ENCODE peak calls at places on chromosomes 2 and 18, in ten cellular contexts. S is mesendoderm, P is MM.1S, W is endothelial cell of umbilical vein, H is mesenchymal stem cell, M is neural progenitor cell, L is HepG2, N is H1, D is GM12878, J is fibroblast of lung. A is an unnamed sample.

GRCh38 chr2:96700086-96700485 is 39.8 kb downstream of the LMAN2L start:
- DNase-seq in S (no peak), P (no peak), W (no peak), H (no peak), M (no peak), L (no peak), N (no peak), D (no peak), J (no peak), A (no peak)

GRCh38 chr2:68317971-68318685 is 1.6 kb downstream of the CNRIP1 start:
- DNase-seq in S (no peak), P (no peak), W (peak), H (no peak), M (peak), L (no peak), N (no peak), D (no peak), J (peak), A (no peak)

GRCh38 chr2:240579771-240580614 is 6.5 kb upstream of the CAPN10 start:
- DNase-seq in S (no peak), P (peak), W (no peak), H (peak), M (peak), L (peak), N (peak), D (peak), J (peak), A (peak)

GRCh38 chr2:140023291-140023690 is 1243.1 kb upstream of the NXPH2 start:
- DNase-seq in S (no peak), P (no peak), W (no peak), H (peak), M (no peak), L (no peak), N (no peak), D (no peak), J (no peak), A (no peak)

GRCh38 chr2:31384351-31384750 is 30.2 kb downstream of the XDH start:
- DNase-seq in S (peak), P (no peak), W (no peak), H (peak), M (no peak), L (no peak), N (no peak), D (no peak), J (peak), A (peak)

GRCh38 chr2:135688002-135688401 is 53.7 kb upstream of the UBXN4 start:
- DNase-seq in S (no peak), P (no peak), W (no peak), H (peak), M (no peak), L (no peak), N (no peak), D (peak), J (peak), A (no peak)

GRCh38 chr2:72778410-72778809 is 47.4 kb downstream of the EXOC6B start:
- DNase-seq in S (no peak), P (no peak), W (peak), H (peak), M (no peak), L (peak), N (no peak), D (no peak), J (peak), A (peak)

GRCh38 chr2:120398051-120398960 is 52.4 kb downstream of the INHBB start:
- DNase-seq in S (no peak), P (no peak), W (no peak), H (peak), M (no peak), L (no peak), N (no peak), D (no peak), J (no peak), A (peak)

GRCh38 chr2:88521445-88522070 is 69.1 kb upstream of the FOXI3 start:
- DNase-seq in S (no peak), P (no peak), W (no peak), H (no peak), M (no peak), L (no peak), N (no peak), D (no peak), J (no peak), A (peak)

GRCh38 chr2:241561811-241562210 is 3.3 kb downstream of the BOK start:
- DNase-seq in S (peak), P (no peak), W (peak), H (peak), M (no peak), L (no peak), N (no peak), D (no peak), J (peak), A (peak)

GRCh38 chr2:113164234-113164929 is 9.4 kb upstream of the PSD4 start:
- DNase-seq in S (no peak), P (no peak), W (no peak), H (no peak), M (no peak), L (no peak), N (peak), D (no peak), J (peak), A (no peak)

GRCh38 chr2:177554365-177554764 is 161.8 kb downstream of the AGPS start:
- DNase-seq in S (no peak), P (no peak), W (no peak), H (no peak), M (no peak), L (no peak), N (no peak), D (no peak), J (no peak), A (peak)

GRCh38 chr2:232541195-232541960 is 1.9 kb downstream of the CHRNG start:
- DNase-seq in S (no peak), P (no peak), W (no peak), H (no peak), M (no peak), L (no peak), N (peak), D (no peak), J (no peak), A (no peak)

GRCh38 chr2:193101591-193101990 is 906.9 kb upstream of the TMEFF2 start:
- DNase-seq in S (no peak), P (no peak), W (no peak), H (no peak), M (no peak), L (no peak), N (no peak), D (no peak), J (no peak), A (no peak)

GRCh38 chr2:240435457-240435954 is at the start of gene GPC1:
- DNase-seq in S (peak), P (peak), W (peak), H (peak), M (peak), L (peak), N (peak), D (no peak), J (peak), A (peak)

GRCh38 chr2:7738596-7738995 is 821.4 kb downstream of the RNF144A start:
- DNase-seq in S (no peak), P (no peak), W (no peak), H (no peak), M (no peak), L (no peak), N (no peak), D (no peak), J (no peak), A (no peak)

GRCh38 chr18:25832008-25832604 is 258.3 kb downstream of the SS18 start:
- DNase-seq in S (peak), P (peak), W (peak), H (peak), M (peak), L (peak), N (peak), D (no peak), J (peak), A (peak)

GRCh38 chr2:152571035-152571766 is 146.1 kb downstream of the PRPF40A start:
- DNase-seq in S (no peak), P (no peak), W (no peak), H (no peak), M (no peak), L (no peak), N (no peak), D (no peak), J (no peak), A (peak)

GRCh38 chr2:222959358-222959757 is 92.6 kb upstream of the KCNE4 start:
- DNase-seq in S (peak), P (no peak), W (no peak), H (peak), M (peak), L (peak), N (no peak), D (no peak), J (peak), A (peak)

GRCh38 chr18:48374423-48375149 is 34.6 kb downstream of the ZBTB7C start:
- DNase-seq in S (no peak), P (no peak), W (no peak), H (no peak), M (no peak), L (no peak), N (no peak), D (no peak), J (no peak), A (no peak)

GRCh38 chr2:70981866-70982810 is 3.7 kb downstream of the ANKRD53 start:
- DNase-seq in S (no peak), P (no peak), W (no peak), H (no peak), M (no peak), L (no peak), N (no peak), D (no peak), J (no peak), A (no peak)

GRCh38 chr18:60746491-60746890 is 373.9 kb upstream of the MC4R start:
- DNase-seq in S (no peak), P (no peak), W (peak), H (no peak), M (no peak), L (no peak), N (no peak), D (no peak), J (no peak), A (no peak)

GRCh38 chr18:48782381-48782841 is 168.4 kb downstream of the SMAD7 start:
- DNase-seq in S (no peak), P (no peak), W (peak), H (peak), M (no peak), L (no peak), N (no peak), D (no peak), J (no peak), A (no peak)

GRCh38 chr2:227783404-227784138 is 30.1 kb upstream of the CCL20 start:
- DNase-seq in S (no peak), P (peak), W (no peak), H (no peak), M (no peak), L (no peak), N (no peak), D (peak), J (no peak), A (no peak)

GRCh38 chr18:79939096-79939495 is 12.4 kb downstream of the SLC66A2 start:
- DNase-seq in S (no peak), P (no peak), W (no peak), H (no peak), M (no peak), L (no peak), N (no peak), D (no peak), J (no peak), A (no peak)

GRCh38 chr2:190649035-190649797 is at the start of gene NAB1:
- DNase-seq in S (peak), P (peak), W (peak), H (peak), M (peak), L (peak), N (peak), D (no peak), J (no peak), A (no peak)

GRCh38 chr18:48418409-48419267 is 9.5 kb upstream of the ZBTB7C start:
- DNase-seq in S (no peak), P (no peak), W (no peak), H (no peak), M (no peak), L (no peak), N (no peak), D (no peak), J (no peak), A (no peak)

GRCh38 chr2:73859721-73860586 is 31.2 kb downstream of the STAMBP start:
- DNase-seq in S (peak), P (no peak), W (peak), H (peak), M (no peak), L (peak), N (no peak), D (no peak), J (peak), A (peak)

GRCh38 chr2:182949052-182949451 is 82.6 kb upstream of the FRZB start:
- DNase-seq in S (no peak), P (no peak), W (no peak), H (no peak), M (no peak), L (no peak), N (no peak), D (no peak), J (no peak), A (no peak)

GRCh38 chr18:2903006-2903405 is 56.2 kb downstream of the EMILIN2 start:
- DNase-seq in S (no peak), P (no peak), W (peak), H (peak), M (no peak), L (no peak), N (no peak), D (no peak), J (peak), A (peak)

GRCh38 chr2:16204251-16204650 is 263.9 kb downstream of the MYCN start:
- DNase-seq in S (no peak), P (no peak), W (no peak), H (no peak), M (no peak), L (no peak), N (no peak), D (no peak), J (no peak), A (no peak)

DNA sequence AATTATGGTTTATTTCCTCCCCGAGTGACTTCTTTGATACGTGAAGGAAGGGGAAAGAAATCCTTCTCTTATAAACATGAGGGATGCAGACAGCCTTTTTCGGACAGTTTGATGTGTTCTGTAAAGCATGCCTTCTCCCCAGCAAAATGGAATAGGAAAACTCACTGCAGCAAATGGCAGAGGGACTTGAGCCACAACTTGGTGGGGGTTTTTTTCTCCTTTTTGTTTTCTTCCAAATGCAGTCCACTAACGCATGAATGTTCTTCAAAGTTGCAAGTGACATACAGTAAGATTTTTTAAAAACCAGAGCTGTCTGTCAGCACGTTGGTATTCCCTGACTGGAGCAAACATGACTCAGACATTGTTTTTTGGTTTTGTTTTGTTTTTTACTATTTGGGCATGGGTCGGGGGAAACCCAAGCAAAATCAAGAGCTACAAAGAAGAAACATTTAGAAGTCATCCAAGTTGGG is 623 bp upstream of the CCDC88A start:
- DNase-seq in S (no peak), P (no peak), W (no peak), H (no peak), M (no peak), L (no peak), N (no peak), D (no peak), J (no peak), A (peak)
- H3K27ac ChIP-seq in S (no peak), P (no peak), W (peak), H (peak), M (no peak), L (peak), N (no peak), D (peak), J (peak), A (no peak)

GRCh38 chr2:176178807-176179271 is 9.6 kb upstream of the HOXD1 start:
- DNase-seq in S (no peak), P (no peak), W (peak), H (no peak), M (no peak), L (no peak), N (no peak), D (no peak), J (no peak), A (no peak)
- H3K4me3 ChIP-seq in S (no peak), P (peak), W (no peak), H (peak), M (no peak), L (no peak), N (no peak), D (no peak), J (no peak), A (no peak)

DNA sequence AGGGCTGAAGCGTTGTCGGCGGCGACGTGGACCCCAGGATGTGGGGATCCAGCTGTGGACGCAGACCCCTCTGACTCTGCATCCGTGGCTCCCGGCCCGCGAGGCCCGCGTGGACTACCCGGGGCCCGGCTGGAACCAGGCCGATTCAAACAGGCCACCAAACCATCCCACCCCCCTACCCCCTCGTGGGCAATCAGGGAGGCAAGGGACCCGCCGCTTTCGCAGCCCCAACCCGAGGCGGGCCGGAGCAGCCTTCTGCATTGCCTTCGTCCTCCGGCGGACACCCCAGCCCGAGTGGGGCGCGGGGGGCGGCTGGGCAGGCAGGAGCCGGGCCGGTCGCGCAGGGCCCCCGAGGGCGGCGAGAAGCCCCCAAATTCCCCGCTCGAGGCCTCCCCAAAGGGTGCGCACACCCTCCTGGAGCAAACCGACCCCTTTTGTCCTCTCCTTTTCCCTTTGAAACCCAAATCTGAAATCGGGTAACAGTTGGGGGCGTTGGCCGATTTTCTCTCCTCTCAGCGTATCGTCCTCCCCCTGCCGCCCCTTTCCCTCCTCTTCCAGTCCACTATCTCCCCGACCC is 7.3 kb downstream of the SP9 start:
- DNase-seq in S (peak), P (no peak), W (no peak), H (peak), M (peak), L (no peak), N (peak), D (no peak), J (no peak), A (no peak)
- H3K9ac ChIP-seq in S (peak), P (no peak), W (no peak), H (peak), M (no peak), L (no peak), N (no peak), D (no peak), J (no peak), A (no peak)

GRCh38 chr2:164913011-164913410 is 42.3 kb downstream of the SLC38A11 start:
- DNase-seq in S (peak), P (no peak), W (no peak), H (no peak), M (peak), L (no peak), N (no peak), D (no peak), J (no peak), A (no peak)

GRCh38 chr2:164911832-164912231 is 43.5 kb downstream of the SLC38A11 start:
- DNase-seq in S (no peak), P (no peak), W (peak), H (no peak), M (no peak), L (peak), N (no peak), D (no peak), J (no peak), A (peak)

GRCh38 chr2:164917296-164917903 is 37.9 kb downstream of the SLC38A11 start:
- DNase-seq in S (peak), P (no peak), W (peak), H (peak), M (peak), L (peak), N (no peak), D (no peak), J (peak), A (peak)

GRCh38 chr2:164910091-164910899 is 45.0 kb downstream of the SLC38A11 start:
- DNase-seq in S (peak), P (peak), W (peak), H (peak), M (no peak), L (peak), N (no peak), D (no peak), J (peak), A (peak)

DNA sequence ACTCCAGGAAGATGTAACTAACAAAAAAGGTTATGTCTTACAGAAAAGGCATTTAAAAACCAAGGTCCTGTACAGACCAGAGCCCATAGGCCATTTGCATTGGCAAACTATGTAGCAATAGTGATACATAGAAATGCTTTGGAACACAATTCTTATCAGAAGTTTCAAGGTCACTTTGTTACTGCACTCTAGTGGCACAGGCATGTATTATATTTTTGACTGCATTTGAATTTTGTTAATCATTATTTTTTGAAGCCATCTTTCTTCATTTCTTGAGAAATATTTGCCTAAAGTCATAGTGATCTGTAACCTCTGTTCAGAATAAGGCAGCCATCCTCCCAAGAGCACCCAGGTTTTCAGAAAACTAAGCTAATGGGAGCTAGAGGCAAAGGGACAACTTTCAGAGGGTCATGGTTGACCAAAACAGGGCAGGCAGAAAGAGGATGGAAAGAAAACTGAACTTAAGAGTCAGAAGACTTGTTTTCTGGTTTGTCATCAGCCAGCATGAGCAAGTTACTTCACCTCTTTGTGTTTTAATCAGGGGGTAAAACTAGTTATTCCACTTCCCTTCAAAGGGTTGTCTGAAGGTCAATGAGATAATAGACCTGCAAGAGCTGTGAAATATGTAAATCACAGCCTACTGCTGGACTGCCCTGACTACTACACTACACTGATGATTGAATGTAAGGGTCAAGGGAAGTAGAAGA is 41.5 kb downstream of the SLC38A11 start:
- DNase-seq in S (peak), P (peak), W (peak), H (no peak), M (no peak), L (peak), N (no peak), D (no peak), J (peak), A (peak)
- H3K27ac ChIP-seq in S (no peak), P (no peak), W (peak), H (no peak), M (no peak), L (peak), N (no peak), D (no peak), J (no peak), A (no peak)

DNA sequence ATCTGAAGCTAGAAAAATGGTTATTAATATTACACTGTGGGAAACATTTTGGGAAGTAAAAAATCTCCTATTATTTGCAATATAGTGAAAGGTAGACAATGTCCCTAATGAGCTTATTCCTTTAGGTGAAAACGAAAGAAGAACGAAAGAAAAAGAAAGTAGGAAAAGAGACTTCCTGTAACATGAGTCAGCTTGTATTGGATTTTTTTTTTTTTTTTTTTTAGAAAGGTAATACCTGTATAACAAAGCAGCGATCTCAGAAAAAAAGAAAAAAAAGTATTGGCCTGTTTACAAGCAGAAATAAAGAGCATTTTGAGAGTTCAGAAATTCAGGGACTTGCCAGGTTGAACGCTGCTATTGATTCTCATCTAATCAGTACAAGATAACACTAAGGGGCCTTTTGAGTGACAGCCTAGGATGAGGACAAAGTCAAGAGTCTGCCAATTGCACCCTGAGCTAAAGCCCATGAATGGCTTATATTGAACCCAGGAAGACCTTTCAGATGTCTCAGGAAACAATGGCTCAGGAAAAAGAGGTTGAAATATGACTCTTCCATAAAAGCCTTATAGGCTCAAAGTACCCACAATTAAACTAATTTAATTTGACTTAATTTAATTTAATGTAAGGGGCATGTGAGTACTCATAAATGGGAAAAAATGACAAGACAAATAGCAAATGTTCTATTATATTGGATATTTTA is 615.6 kb upstream of the CDH2 start:
- DNase-seq in S (no peak), P (no peak), W (no peak), H (no peak), M (no peak), L (no peak), N (no peak), D (no peak), J (no peak), A (peak)
- H3K4me3 ChIP-seq in S (no peak), P (no peak), W (no peak), H (no peak), M (no peak), L (no peak), N (no peak), D (no peak), J (no peak), A (peak)